ENCODE peak calls at places on chromosomes 7 and 10, in eight cellular contexts. One of them, this sample, is unnamed.

GRCh38 chr10:49183596-49184542 is 4.3 kb downstream of the TMEM273 start:
- DNase-seq in astrocyte of the cerebellum: no peak
- DNase-seq in uterus: no peak
- DNase-seq in HFF-Myc: no peak
- DNase-seq in astrocyte of the spinal cord: no peak
- DNase-seq in fibroblast of pulmonary artery: peak
- DNase-seq in adrenal gland: no peak
- DNase-seq in AG04450: no peak
- DNase-seq in this sample: no peak

GRCh38 chr7:110922906-110923305 is 168.0 kb upstream of the LRRN3 start:
- DNase-seq in AG04450: no peak
- DNase-seq in fibroblast of pulmonary artery: peak
- DNase-seq in uterus: no peak
- DNase-seq in astrocyte of the spinal cord: peak
- DNase-seq in HFF-Myc: peak
- DNase-seq in adrenal gland: no peak
- DNase-seq in astrocyte of the cerebellum: peak
- DNase-seq in this sample: peak

GRCh38 chr10:22086730-22087364 is 83.3 kb upstream of the DNAJC1 start:
- DNase-seq in AG04450: peak
- DNase-seq in fibroblast of pulmonary artery: peak
- DNase-seq in astrocyte of the cerebellum: peak
- DNase-seq in adrenal gland: peak
- DNase-seq in uterus: peak
- DNase-seq in HFF-Myc: peak
- DNase-seq in astrocyte of the spinal cord: peak
- DNase-seq in this sample: peak

GRCh38 chr10:100020161-100020882 is 10.6 kb upstream of the DNMBP start:
- DNase-seq in adrenal gland: no peak
- DNase-seq in HFF-Myc: no peak
- DNase-seq in AG04450: no peak
- DNase-seq in fibroblast of pulmonary artery: no peak
- DNase-seq in uterus: no peak
- DNase-seq in astrocyte of the cerebellum: no peak
- DNase-seq in astrocyte of the spinal cord: no peak
- DNase-seq in this sample: no peak

GRCh38 chr7:43753401-43753800 is 5.1 kb upstream of the BLVRA start:
- DNase-seq in AG04450: no peak
- DNase-seq in astrocyte of the spinal cord: no peak
- DNase-seq in HFF-Myc: no peak
- DNase-seq in adrenal gland: no peak
- DNase-seq in uterus: no peak
- DNase-seq in astrocyte of the cerebellum: no peak
- DNase-seq in fibroblast of pulmonary artery: no peak
- DNase-seq in this sample: no peak

GRCh38 chr7:42869131-42870020 is 42.5 kb downstream of the C7orf25 start:
- DNase-seq in fibroblast of pulmonary artery: no peak
- DNase-seq in astrocyte of the spinal cord: no peak
- DNase-seq in astrocyte of the cerebellum: no peak
- DNase-seq in HFF-Myc: peak
- DNase-seq in uterus: no peak
- DNase-seq in AG04450: no peak
- DNase-seq in adrenal gland: no peak
- DNase-seq in this sample: no peak

GRCh38 chr10:111379521-111379920 is 302.7 kb downstream of the ADRA2A start:
- DNase-seq in AG04450: no peak
- DNase-seq in astrocyte of the spinal cord: no peak
- DNase-seq in uterus: no peak
- DNase-seq in HFF-Myc: no peak
- DNase-seq in fibroblast of pulmonary artery: no peak
- DNase-seq in astrocyte of the cerebellum: no peak
- DNase-seq in adrenal gland: no peak
- DNase-seq in this sample: no peak

GRCh38 chr7:30207376-30207775 is 72.6 kb downstream of the MTURN start:
- DNase-seq in fibroblast of pulmonary artery: no peak
- DNase-seq in AG04450: no peak
- DNase-seq in astrocyte of the cerebellum: no peak
- DNase-seq in uterus: no peak
- DNase-seq in astrocyte of the spinal cord: no peak
- DNase-seq in adrenal gland: no peak
- DNase-seq in HFF-Myc: no peak
- DNase-seq in this sample: no peak

GRCh38 chr7:388461-388960 is 98.5 kb downstream of the FOXL3 start:
- DNase-seq in uterus: no peak
- DNase-seq in fibroblast of pulmonary artery: no peak
- DNase-seq in adrenal gland: peak
- DNase-seq in HFF-Myc: no peak
- DNase-seq in astrocyte of the spinal cord: no peak
- DNase-seq in astrocyte of the cerebellum: no peak
- DNase-seq in AG04450: no peak
- DNase-seq in this sample: no peak

GRCh38 chr10:133608855-133609254 is 17.7 kb downstream of the FRG2B start:
- DNase-seq in fibroblast of pulmonary artery: peak
- DNase-seq in HFF-Myc: no peak
- DNase-seq in astrocyte of the cerebellum: no peak
- DNase-seq in adrenal gland: no peak
- DNase-seq in AG04450: no peak
- DNase-seq in astrocyte of the spinal cord: no peak
- DNase-seq in uterus: no peak
- DNase-seq in this sample: no peak

GRCh38 chr7:19110778-19111175 is 6.7 kb downstream of the TWIST1 start:
- DNase-seq in AG04450: no peak
- DNase-seq in uterus: no peak
- DNase-seq in astrocyte of the spinal cord: no peak
- DNase-seq in HFF-Myc: no peak
- DNase-seq in adrenal gland: no peak
- DNase-seq in astrocyte of the cerebellum: no peak
- DNase-seq in fibroblast of pulmonary artery: no peak
- DNase-seq in this sample: no peak

GRCh38 chr7:153590571-153590970 is 461.6 kb upstream of the DPP6 start:
- DNase-seq in AG04450: no peak
- DNase-seq in astrocyte of the cerebellum: no peak
- DNase-seq in fibroblast of pulmonary artery: no peak
- DNase-seq in adrenal gland: no peak
- DNase-seq in astrocyte of the spinal cord: no peak
- DNase-seq in uterus: no peak
- DNase-seq in HFF-Myc: no peak
- DNase-seq in this sample: no peak

GRCh38 chr7:31991846-31992245 is 78.4 kb downstream of the PDE1C start:
- DNase-seq in HFF-Myc: no peak
- DNase-seq in adrenal gland: no peak
- DNase-seq in astrocyte of the cerebellum: peak
- DNase-seq in uterus: no peak
- DNase-seq in astrocyte of the spinal cord: peak
- DNase-seq in AG04450: no peak
- DNase-seq in fibroblast of pulmonary artery: no peak
- DNase-seq in this sample: no peak

GRCh38 chr10:102859911-102860310 is 5.9 kb downstream of the BORCS7 start:
- DNase-seq in AG04450: no peak
- DNase-seq in HFF-Myc: no peak
- DNase-seq in fibroblast of pulmonary artery: no peak
- DNase-seq in adrenal gland: no peak
- DNase-seq in uterus: no peak
- DNase-seq in astrocyte of the cerebellum: no peak
- DNase-seq in astrocyte of the spinal cord: no peak
- DNase-seq in this sample: no peak

GRCh38 chr10:123595661-123596060 is 70.5 kb upstream of the GPR26 start:
- DNase-seq in fibroblast of pulmonary artery: no peak
- DNase-seq in astrocyte of the spinal cord: no peak
- DNase-seq in astrocyte of the cerebellum: no peak
- DNase-seq in uterus: no peak
- DNase-seq in AG04450: no peak
- DNase-seq in HFF-Myc: no peak
- DNase-seq in adrenal gland: no peak
- DNase-seq in this sample: no peak

GRCh38 chr10:51405580-51406367 is 293.6 kb downstream of the CSTF2T start:
- DNase-seq in AG04450: no peak
- DNase-seq in HFF-Myc: no peak
- DNase-seq in uterus: peak
- DNase-seq in astrocyte of the spinal cord: no peak
- DNase-seq in adrenal gland: no peak
- DNase-seq in astrocyte of the cerebellum: peak
- DNase-seq in fibroblast of pulmonary artery: peak
- DNase-seq in this sample: no peak

GRCh38 chr7:110373514-110374258 is 717.2 kb upstream of the LRRN3 start:
- DNase-seq in uterus: no peak
- DNase-seq in fibroblast of pulmonary artery: no peak
- DNase-seq in astrocyte of the spinal cord: peak
- DNase-seq in AG04450: peak
- DNase-seq in HFF-Myc: no peak
- DNase-seq in astrocyte of the cerebellum: peak
- DNase-seq in adrenal gland: no peak
- DNase-seq in this sample: no peak

GRCh38 chr10:128483216-128483615 is 357.0 kb upstream of the MKI67 start:
- DNase-seq in adrenal gland: no peak
- DNase-seq in fibroblast of pulmonary artery: no peak
- DNase-seq in uterus: no peak
- DNase-seq in astrocyte of the cerebellum: no peak
- DNase-seq in astrocyte of the spinal cord: no peak
- DNase-seq in AG04450: no peak
- DNase-seq in HFF-Myc: no peak
- DNase-seq in this sample: no peak

GRCh38 chr7:124267154-124267553 is 234.3 kb upstream of the TMEM229A start:
- DNase-seq in astrocyte of the spinal cord: no peak
- DNase-seq in adrenal gland: no peak
- DNase-seq in AG04450: no peak
- DNase-seq in fibroblast of pulmonary artery: no peak
- DNase-seq in uterus: no peak
- DNase-seq in HFF-Myc: no peak
- DNase-seq in astrocyte of the cerebellum: no peak
- DNase-seq in this sample: no peak

GRCh38 chr10:78578929-78579328 is 489.8 kb upstream of the ZMIZ1 start:
- DNase-seq in AG04450: no peak
- DNase-seq in astrocyte of the spinal cord: no peak
- DNase-seq in astrocyte of the cerebellum: no peak
- DNase-seq in fibroblast of pulmonary artery: peak
- DNase-seq in HFF-Myc: no peak
- DNase-seq in uterus: peak
- DNase-seq in adrenal gland: no peak
- DNase-seq in this sample: no peak

GRCh38 chr10:88911121-88911520 is 31.1 kb downstream of the STAMBPL1 start:
- DNase-seq in adrenal gland: no peak
- DNase-seq in fibroblast of pulmonary artery: no peak
- DNase-seq in astrocyte of the spinal cord: no peak
- DNase-seq in AG04450: no peak
- DNase-seq in HFF-Myc: no peak
- DNase-seq in astrocyte of the cerebellum: no peak
- DNase-seq in uterus: no peak
- DNase-seq in this sample: no peak

GRCh38 chr7:76381814-76382213 is 23.0 kb upstream of the YWHAG start:
- DNase-seq in adrenal gland: no peak
- DNase-seq in HFF-Myc: no peak
- DNase-seq in astrocyte of the spinal cord: no peak
- DNase-seq in uterus: no peak
- DNase-seq in fibroblast of pulmonary artery: no peak
- DNase-seq in astrocyte of the cerebellum: no peak
- DNase-seq in AG04450: no peak
- DNase-seq in this sample: no peak
- TF ChIP-seq CTCF in adrenal gland: no peak
- TF ChIP-seq CTCF in HFF-Myc: no peak
- TF ChIP-seq CTCF in astrocyte of the spinal cord: no peak
- TF ChIP-seq CTCF in uterus: no peak
- TF ChIP-seq CTCF in fibroblast of pulmonary artery: peak
- TF ChIP-seq CTCF in astrocyte of the cerebellum: peak
- TF ChIP-seq CTCF in AG04450: peak
- TF ChIP-seq CTCF in this sample: no peak

GRCh38 chr7:17937506-17938115 is 2.7 kb downstream of the SNX13 start:
- DNase-seq in adrenal gland: no peak
- DNase-seq in HFF-Myc: no peak
- DNase-seq in uterus: no peak
- DNase-seq in fibroblast of pulmonary artery: no peak
- DNase-seq in AG04450: no peak
- DNase-seq in astrocyte of the cerebellum: no peak
- DNase-seq in astrocyte of the spinal cord: no peak
- DNase-seq in this sample: no peak
- H3K4me3 ChIP-seq in adrenal gland: no peak
- H3K4me3 ChIP-seq in HFF-Myc: peak
- H3K4me3 ChIP-seq in uterus: no peak
- H3K4me3 ChIP-seq in fibroblast of pulmonary artery: peak
- H3K4me3 ChIP-seq in AG04450: peak
- H3K4me3 ChIP-seq in astrocyte of the cerebellum: no peak
- H3K4me3 ChIP-seq in astrocyte of the spinal cord: no peak
- H3K4me3 ChIP-seq in this sample: no peak

DNA sequence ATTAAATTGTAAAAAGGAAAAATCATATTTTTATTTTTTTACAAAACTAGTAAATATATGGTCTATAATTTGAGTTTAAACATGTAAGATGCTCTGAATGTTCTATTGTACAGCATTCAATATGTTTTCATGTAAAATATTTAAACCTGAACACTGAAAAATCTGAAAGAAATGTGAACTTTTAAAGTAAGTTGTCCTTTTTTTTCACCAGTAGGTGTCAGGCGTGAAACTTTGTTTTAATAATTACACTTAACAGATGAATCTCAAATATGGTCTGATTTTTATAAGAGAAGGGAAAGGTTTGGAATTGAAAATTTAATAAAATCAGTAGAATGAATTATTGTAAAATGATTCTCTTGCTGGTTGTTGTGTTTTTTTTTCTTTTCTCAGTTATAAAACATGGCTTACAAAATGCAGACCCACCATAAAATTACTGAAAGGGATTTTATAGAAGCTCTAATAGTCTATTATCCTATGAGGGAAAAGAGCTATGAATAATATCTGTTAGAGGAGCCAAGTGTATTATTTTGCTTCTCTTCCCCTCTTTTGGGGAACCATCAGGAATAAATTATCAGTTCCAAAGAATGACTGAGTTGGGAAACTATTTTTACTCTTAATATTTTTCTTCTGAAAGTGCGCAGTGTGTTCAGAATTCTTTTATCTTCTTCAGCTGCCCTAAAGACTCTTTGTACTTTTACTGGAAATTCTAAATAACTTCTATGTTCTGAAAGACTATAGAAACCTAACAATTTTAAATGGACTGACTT is 217.7 kb upstream of the FZD1 start:
- DNase-seq in AG04450: no peak
- DNase-seq in HFF-Myc: no peak
- DNase-seq in fibroblast of pulmonary artery: peak
- DNase-seq in uterus: no peak
- DNase-seq in astrocyte of the spinal cord: peak
- DNase-seq in adrenal gland: no peak
- DNase-seq in astrocyte of the cerebellum: no peak
- DNase-seq in this sample: no peak
- TF ChIP-seq CTCF in AG04450: peak
- TF ChIP-seq CTCF in HFF-Myc: no peak
- TF ChIP-seq CTCF in fibroblast of pulmonary artery: peak
- TF ChIP-seq CTCF in uterus: peak
- TF ChIP-seq CTCF in astrocyte of the spinal cord: no peak
- TF ChIP-seq CTCF in adrenal gland: no peak
- TF ChIP-seq CTCF in astrocyte of the cerebellum: no peak
- TF ChIP-seq CTCF in this sample: peak

DNA sequence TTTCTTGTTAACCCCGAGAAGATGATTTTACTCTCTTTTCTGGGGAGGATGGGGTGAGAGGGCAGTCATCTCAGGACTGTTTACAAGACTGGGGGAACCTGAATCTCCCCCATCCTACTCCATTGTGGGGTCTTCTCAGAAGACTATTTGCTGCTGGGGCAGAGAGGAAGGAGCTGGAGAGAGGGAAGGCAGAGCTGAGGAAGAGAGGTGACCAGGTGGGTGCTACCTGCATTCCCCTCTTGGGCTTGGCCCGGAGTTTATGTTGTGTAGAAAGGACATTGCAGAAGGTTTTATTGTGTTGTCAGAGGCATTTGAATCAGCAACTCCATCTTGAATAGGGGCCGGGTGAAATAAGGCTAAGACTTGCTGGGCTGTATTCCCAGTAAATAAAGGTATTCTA is 247.1 kb upstream of the GALNT17 start:
- DNase-seq in AG04450: no peak
- DNase-seq in uterus: no peak
- DNase-seq in adrenal gland: no peak
- DNase-seq in astrocyte of the spinal cord: no peak
- DNase-seq in fibroblast of pulmonary artery: no peak
- DNase-seq in astrocyte of the cerebellum: no peak
- DNase-seq in HFF-Myc: no peak
- DNase-seq in this sample: no peak
- H3K4me3 ChIP-seq in AG04450: no peak
- H3K4me3 ChIP-seq in uterus: no peak
- H3K4me3 ChIP-seq in adrenal gland: no peak
- H3K4me3 ChIP-seq in astrocyte of the spinal cord: no peak
- H3K4me3 ChIP-seq in fibroblast of pulmonary artery: no peak
- H3K4me3 ChIP-seq in astrocyte of the cerebellum: no peak
- H3K4me3 ChIP-seq in HFF-Myc: no peak
- H3K4me3 ChIP-seq in this sample: no peak